ENCODE peak calls at places on chromosome 10, in four cellular contexts. One of them, this sample, is unnamed.
A peak's percentile ranks its signal among the peaks of the same experiment; 100 is the strongest.

GRCh38 chr10:97687785-97688781 is 1.0 kb upstream of the AVPI1 start:
- DNase-seq in fibroblast of lung: peak; percentile 97
- DNase-seq in AG10803: peak; percentile 85
- DNase-seq in bronchial epithelial cell: peak; percentile 68
- DNase-seq in this sample: peak; percentile 88

GRCh38 chr10:21401196-21401595 is 124.3 kb downstream of the SKIDA1 start:
- DNase-seq in fibroblast of lung: no peak
- DNase-seq in AG10803: peak; percentile 13
- DNase-seq in bronchial epithelial cell: peak; percentile 35
- DNase-seq in this sample: peak; percentile 12

GRCh38 chr10:37754538-37755323 is 102.7 kb downstream of the ZNF248 start:
- DNase-seq in fibroblast of lung: no peak
- DNase-seq in AG10803: peak; percentile 4
- DNase-seq in bronchial epithelial cell: peak; percentile 31
- DNase-seq in this sample: peak; percentile 20

GRCh38 chr10:132202070-132202970 is 15.6 kb downstream of the DPYSL4 start:
- DNase-seq in fibroblast of lung: no peak
- DNase-seq in AG10803: no peak
- DNase-seq in bronchial epithelial cell: no peak
- DNase-seq in this sample: no peak

GRCh38 chr10:71217266-71218045 is 5.1 kb downstream of the UNC5B start:
- DNase-seq in fibroblast of lung: no peak
- DNase-seq in AG10803: peak; percentile 44
- DNase-seq in bronchial epithelial cell: peak; percentile 34
- DNase-seq in this sample: no peak

GRCh38 chr10:100811261-100811660 is 65.9 kb downstream of the PAX2 start:
- DNase-seq in fibroblast of lung: no peak
- DNase-seq in AG10803: no peak
- DNase-seq in bronchial epithelial cell: no peak
- DNase-seq in this sample: no peak

GRCh38 chr10:79491171-79491835 is 21.0 kb upstream of the EIF5AL1 start:
- DNase-seq in fibroblast of lung: no peak
- DNase-seq in AG10803: no peak
- DNase-seq in bronchial epithelial cell: no peak
- DNase-seq in this sample: no peak

GRCh38 chr10:91206427-91206826 is 14.0 kb upstream of the PCGF5 start:
- DNase-seq in fibroblast of lung: no peak
- DNase-seq in AG10803: no peak
- DNase-seq in bronchial epithelial cell: no peak
- DNase-seq in this sample: no peak

GRCh38 chr10:120966657-120967045 is 115.5 kb downstream of the WDR11 start:
- DNase-seq in fibroblast of lung: no peak
- DNase-seq in AG10803: no peak
- DNase-seq in bronchial epithelial cell: no peak
- DNase-seq in this sample: no peak

GRCh38 chr10:113991091-113991860 is 52.4 kb upstream of the ADRB1 start:
- DNase-seq in fibroblast of lung: no peak
- DNase-seq in AG10803: no peak
- DNase-seq in bronchial epithelial cell: no peak
- DNase-seq in this sample: no peak

GRCh38 chr10:72802291-72803118 is 91.0 kb upstream of the OIT3 start:
- DNase-seq in fibroblast of lung: peak; percentile 73
- DNase-seq in AG10803: peak; percentile 50
- DNase-seq in bronchial epithelial cell: peak; percentile 68
- DNase-seq in this sample: peak; percentile 74

GRCh38 chr10:103397191-103397825 is 882 bp downstream of the PDCD11 start:
- DNase-seq in fibroblast of lung: no peak
- DNase-seq in AG10803: peak; percentile 7
- DNase-seq in bronchial epithelial cell: peak; percentile 10
- DNase-seq in this sample: no peak

GRCh38 chr10:69742928-69743602 is 58.6 kb upstream of the COL13A1 start:
- DNase-seq in fibroblast of lung: peak; percentile 56
- DNase-seq in AG10803: peak; percentile 23
- DNase-seq in bronchial epithelial cell: no peak
- DNase-seq in this sample: peak; percentile 32

GRCh38 chr10:74823791-74824183 is 2.6 kb upstream of the KAT6B start:
- DNase-seq in fibroblast of lung: no peak
- DNase-seq in AG10803: no peak
- DNase-seq in bronchial epithelial cell: no peak
- DNase-seq in this sample: no peak

GRCh38 chr10:111076191-111076681 is 593 bp upstream of the ADRA2A start:
- DNase-seq in fibroblast of lung: peak; percentile 34
- DNase-seq in AG10803: peak; percentile 45
- DNase-seq in bronchial epithelial cell: no peak
- DNase-seq in this sample: peak; percentile 37

GRCh38 chr10:4453276-4453675 is 372.7 kb upstream of the AKR1E2 start:
- DNase-seq in fibroblast of lung: no peak
- DNase-seq in AG10803: no peak
- DNase-seq in bronchial epithelial cell: no peak
- DNase-seq in this sample: no peak

GRCh38 chr10:101827919-101828600 is 9.8 kb upstream of the OGA start:
- DNase-seq in fibroblast of lung: no peak
- DNase-seq in AG10803: no peak
- DNase-seq in bronchial epithelial cell: no peak
- DNase-seq in this sample: no peak

GRCh38 chr10:75117996-75118395 is 6.5 kb downstream of the SAMD8 start:
- DNase-seq in fibroblast of lung: peak; percentile 55
- DNase-seq in AG10803: peak; percentile 43
- DNase-seq in bronchial epithelial cell: no peak
- DNase-seq in this sample: peak; percentile 64

GRCh38 chr10:102796407-102797176 is 40.6 kb downstream of the CYP17A1 start:
- DNase-seq in fibroblast of lung: peak; percentile 64
- DNase-seq in AG10803: peak; percentile 63
- DNase-seq in bronchial epithelial cell: no peak
- DNase-seq in this sample: peak; percentile 73

GRCh38 chr10:110834622-110835219 is 37.0 kb upstream of the PDCD4 start:
- DNase-seq in fibroblast of lung: no peak
- DNase-seq in AG10803: no peak
- DNase-seq in bronchial epithelial cell: peak; percentile 76
- DNase-seq in this sample: peak; percentile 32

GRCh38 chr10:66651308-66652082 is 274.3 kb upstream of the LRRTM3 start:
- DNase-seq in fibroblast of lung: no peak
- DNase-seq in AG10803: no peak
- DNase-seq in bronchial epithelial cell: no peak
- DNase-seq in this sample: no peak

GRCh38 chr10:66654861-66655260 is 271.0 kb upstream of the LRRTM3 start:
- DNase-seq in fibroblast of lung: peak; percentile 8
- DNase-seq in AG10803: no peak
- DNase-seq in bronchial epithelial cell: no peak
- DNase-seq in this sample: no peak

DNA sequence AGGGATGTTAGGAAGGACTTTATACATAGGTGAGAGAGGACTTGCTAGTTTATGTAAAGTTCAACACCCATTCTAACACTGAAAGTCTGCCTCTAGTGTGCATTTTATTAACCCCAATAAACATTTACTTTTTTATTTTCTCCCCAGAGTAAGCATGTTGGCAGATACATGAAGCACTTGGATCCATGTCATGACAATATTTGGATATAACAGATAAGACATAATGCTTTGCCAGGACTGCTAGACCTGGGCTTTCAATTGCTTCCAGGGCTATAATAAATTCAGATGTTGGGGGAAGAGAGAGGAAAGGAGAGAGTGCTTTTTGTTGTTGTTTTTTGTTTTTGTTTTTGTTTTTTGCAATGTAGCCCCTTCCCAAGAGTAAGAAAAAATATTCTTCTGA is 269.3 kb upstream of the LRRTM3 start:
- DNase-seq in fibroblast of lung: no peak
- DNase-seq in AG10803: no peak
- DNase-seq in bronchial epithelial cell: no peak
- DNase-seq in this sample: no peak
- TF ChIP-seq CTCF in fibroblast of lung: no peak
- TF ChIP-seq CTCF in AG10803: no peak
- TF ChIP-seq CTCF in bronchial epithelial cell: no peak
- TF ChIP-seq CTCF in this sample: no peak

GRCh38 chr10:112424658-112425057 is 22.1 kb downstream of the ZDHHC6 start:
- DNase-seq in fibroblast of lung: no peak
- DNase-seq in AG10803: no peak
- DNase-seq in bronchial epithelial cell: no peak
- DNase-seq in this sample: no peak
- H3K4me3 ChIP-seq in fibroblast of lung: no peak overlapping the region
- H3K4me3 ChIP-seq in AG10803: no peak overlapping the region
- H3K4me3 ChIP-seq in bronchial epithelial cell: no peak overlapping the region
- H3K4me3 ChIP-seq in this sample: no peak overlapping the region

GRCh38 chr10:85100495-85100894 is 772.1 kb downstream of the CCSER2 start:
- DNase-seq in fibroblast of lung: no peak
- DNase-seq in AG10803: no peak
- DNase-seq in bronchial epithelial cell: peak; percentile 5
- DNase-seq in this sample: no peak

GRCh38 chr10:85111271-85111670 is 782.9 kb downstream of the CCSER2 start:
- DNase-seq in fibroblast of lung: no peak
- DNase-seq in AG10803: no peak
- DNase-seq in bronchial epithelial cell: no peak
- DNase-seq in this sample: no peak

DNA sequence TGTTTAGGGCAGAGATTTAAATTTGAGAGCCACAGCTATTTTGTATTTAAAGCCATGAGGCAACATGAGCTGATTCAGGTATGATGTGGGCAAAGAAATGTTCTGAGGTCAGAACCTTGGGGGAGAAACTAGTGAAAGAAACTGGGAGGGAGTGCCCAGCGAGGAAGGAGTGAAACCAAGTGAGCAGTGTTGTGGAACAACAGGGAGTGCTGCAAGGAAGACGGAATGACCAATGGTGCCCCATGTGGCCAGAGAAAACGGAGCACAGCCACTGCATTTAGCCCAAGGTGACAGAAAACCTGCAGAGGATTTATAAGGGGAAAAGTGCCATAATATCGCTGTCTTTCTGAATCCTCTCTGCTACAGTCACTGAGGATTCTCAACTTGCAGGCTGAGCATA is 777.2 kb downstream of the CCSER2 start:
- DNase-seq in fibroblast of lung: no peak
- DNase-seq in AG10803: no peak
- DNase-seq in bronchial epithelial cell: no peak
- DNase-seq in this sample: no peak
- TF ChIP-seq CTCF in fibroblast of lung: no peak
- TF ChIP-seq CTCF in AG10803: no peak
- TF ChIP-seq CTCF in bronchial epithelial cell: no peak
- TF ChIP-seq CTCF in this sample: no peak

DNA sequence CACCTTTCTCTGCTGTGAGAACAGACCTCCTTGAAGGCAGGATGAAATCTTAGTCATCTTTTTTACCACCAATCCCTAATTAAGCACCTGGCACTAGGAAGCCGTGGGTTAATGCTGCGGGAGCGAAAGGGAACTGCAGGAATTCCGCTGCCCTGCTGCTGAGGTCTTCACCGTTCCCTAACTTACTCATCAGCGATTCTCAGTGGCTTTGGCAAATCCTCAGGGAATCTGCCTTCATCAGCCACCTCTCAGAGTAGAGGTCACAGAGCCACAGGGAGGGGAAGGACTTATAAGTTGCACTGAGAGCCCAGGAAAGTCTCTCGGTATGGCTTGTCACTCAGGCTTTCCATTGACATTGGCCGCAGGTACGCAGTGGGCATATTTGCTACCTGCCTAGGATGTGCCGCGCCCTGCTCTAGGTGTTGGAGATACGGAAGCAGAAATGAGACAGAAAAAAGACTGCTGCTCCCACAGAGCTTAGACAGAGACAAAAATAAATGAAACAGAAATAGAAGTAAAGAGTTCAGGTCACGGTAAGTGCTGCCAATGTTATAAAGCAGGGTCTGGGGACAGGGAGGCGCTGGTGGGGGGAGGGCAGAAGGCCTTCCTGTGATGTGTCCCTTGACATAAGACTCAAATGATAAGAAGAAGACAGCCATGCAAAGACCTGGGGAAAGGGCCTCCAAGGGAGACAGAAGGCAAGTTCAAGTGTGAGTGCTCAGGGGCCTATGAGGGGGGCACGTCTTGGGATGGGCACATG is 72.6 kb upstream of the OPALIN start:
- DNase-seq in fibroblast of lung: no peak
- DNase-seq in AG10803: no peak
- DNase-seq in bronchial epithelial cell: no peak
- DNase-seq in this sample: no peak
- H3K4me3 ChIP-seq in fibroblast of lung: no peak overlapping the region
- H3K4me3 ChIP-seq in AG10803: no peak overlapping the region
- H3K4me3 ChIP-seq in bronchial epithelial cell: no peak overlapping the region
- H3K4me3 ChIP-seq in this sample: no peak overlapping the region

GRCh38 chr10:14541379-14541778 is 210.7 kb upstream of the FRMD4A start:
- DNase-seq in fibroblast of lung: no peak
- DNase-seq in AG10803: no peak
- DNase-seq in bronchial epithelial cell: no peak
- DNase-seq in this sample: no peak
- TF ChIP-seq CTCF in fibroblast of lung: no peak
- TF ChIP-seq CTCF in AG10803: no peak
- TF ChIP-seq CTCF in bronchial epithelial cell: no peak
- TF ChIP-seq CTCF in this sample: no peak

GRCh38 chr10:26621243-26621888 is 76.1 kb upstream of the PDSS1 start:
- DNase-seq in fibroblast of lung: no peak
- DNase-seq in AG10803: no peak
- DNase-seq in bronchial epithelial cell: peak; percentile 63
- DNase-seq in this sample: no peak
- H3K4me3 ChIP-seq in fibroblast of lung: no peak overlapping the region
- H3K4me3 ChIP-seq in AG10803: no peak overlapping the region
- H3K4me3 ChIP-seq in bronchial epithelial cell: no peak overlapping the region
- H3K4me3 ChIP-seq in this sample: no peak overlapping the region

DNA sequence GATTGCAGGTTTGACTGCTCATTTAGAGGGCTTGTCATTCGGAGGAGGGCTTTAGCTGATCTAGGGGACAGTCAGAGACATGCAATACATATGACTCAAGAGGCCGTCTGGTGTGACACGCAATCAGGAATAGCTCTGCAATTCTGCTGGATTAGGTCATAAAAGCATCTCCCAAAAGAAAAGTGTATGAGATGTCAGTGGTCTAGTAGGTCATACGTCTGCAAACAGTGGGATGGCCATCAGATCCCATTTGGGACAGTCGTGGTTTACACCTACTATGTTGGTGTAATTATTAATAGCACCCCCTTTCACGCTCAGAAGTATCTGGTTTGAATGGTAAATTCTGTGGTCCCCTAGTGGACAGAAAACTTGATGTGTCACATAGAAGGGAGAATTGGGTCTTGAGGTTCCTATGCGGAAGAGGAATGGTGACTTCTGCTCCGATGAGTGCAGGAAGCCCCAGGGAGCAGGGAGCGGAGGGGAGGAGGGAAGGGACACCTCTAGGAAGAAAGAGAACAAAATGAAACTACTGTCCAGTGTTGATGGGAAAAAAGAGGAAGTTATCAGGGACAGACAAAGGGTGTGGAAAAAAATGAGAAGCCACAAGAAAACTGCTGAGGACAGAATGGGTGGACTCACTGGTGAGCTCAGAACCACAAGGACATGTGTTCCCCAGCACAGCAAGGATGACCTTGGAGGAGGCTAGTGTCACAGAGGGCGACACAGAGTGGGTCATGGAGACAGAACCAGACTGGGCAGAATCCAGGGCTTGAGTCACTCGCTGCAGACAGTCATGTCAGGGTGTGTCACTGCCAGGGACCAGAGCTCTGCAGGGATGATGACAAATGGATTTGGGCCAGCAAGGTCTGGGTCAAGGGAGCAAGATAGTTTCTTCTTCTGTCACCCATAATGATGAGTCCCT is 59.9 kb downstream of the MAP3K8 start:
- DNase-seq in fibroblast of lung: peak; percentile 43
- DNase-seq in AG10803: peak; percentile 56
- DNase-seq in bronchial epithelial cell: peak; percentile 58
- DNase-seq in this sample: peak; percentile 48
- TF ChIP-seq CTCF in fibroblast of lung: no peak
- TF ChIP-seq CTCF in AG10803: no peak
- TF ChIP-seq CTCF in bronchial epithelial cell: no peak
- TF ChIP-seq CTCF in this sample: no peak